ENCODE peak calls at places on chromosome 20, in four cellular contexts. One of them, this sample, is unnamed.
A peak's percentile ranks its signal among the peaks of the same experiment; 100 is the strongest.

GRCh38 chr20:17935186-17935585 is 33.4 kb downstream of the SNX5 start:
- DNase-seq in IMR-90: peak; percentile 41
- DNase-seq in H1: no peak
- DNase-seq in K562: no peak
- DNase-seq in this sample: no peak

GRCh38 chr20:17971571-17972013 is 2.8 kb downstream of the MGME1 start:
- DNase-seq in K562: no peak
- DNase-seq in H1: no peak
- DNase-seq in IMR-90: peak; percentile 57
- DNase-seq in this sample: no peak

GRCh38 chr20:41392295-41392694 is 25.7 kb upstream of the EMILIN3 start:
- DNase-seq in K562: no peak
- DNase-seq in IMR-90: no peak
- DNase-seq in H1: no peak
- DNase-seq in this sample: no peak

GRCh38 chr20:51095755-51096509 is 73.0 kb upstream of the KCNG1 start:
- DNase-seq in K562: no peak
- DNase-seq in H1: no peak
- DNase-seq in IMR-90: no peak
- DNase-seq in this sample: no peak

GRCh38 chr20:2236266-2236665 is 59.5 kb upstream of the TGM3 start:
- DNase-seq in H1: no peak
- DNase-seq in IMR-90: peak; percentile 20
- DNase-seq in K562: peak; percentile 13
- DNase-seq in this sample: no peak

GRCh38 chr20:35558416-35558815 is 16.5 kb downstream of the ERGIC3 start:
- DNase-seq in IMR-90: no peak
- DNase-seq in K562: peak; percentile 10
- DNase-seq in H1: no peak
- DNase-seq in this sample: no peak

GRCh38 chr20:19889011-19889953 is 127.9 kb upstream of the NAA20 start:
- DNase-seq in H1: no peak
- DNase-seq in K562: no peak
- DNase-seq in IMR-90: peak; percentile 76
- DNase-seq in this sample: no peak

GRCh38 chr20:59042151-59042795 is at the start of gene PRELID3B:
- DNase-seq in K562: peak; percentile 74
- DNase-seq in H1: no peak
- DNase-seq in IMR-90: no peak
- DNase-seq in this sample: no peak

GRCh38 chr20:64025826-64026412 is 10.1 kb upstream of the C20orf204 start:
- DNase-seq in K562: no peak
- DNase-seq in IMR-90: no peak
- DNase-seq in H1: no peak
- DNase-seq in this sample: no peak

GRCh38 chr20:57769756-57770155 is 59.9 kb upstream of the PMEPA1 start:
- DNase-seq in H1: no peak
- DNase-seq in K562: no peak
- DNase-seq in IMR-90: no peak
- DNase-seq in this sample: no peak

GRCh38 chr20:41587956-41588355 is 30.2 kb downstream of the CHD6 start:
- DNase-seq in IMR-90: peak; percentile 69
- DNase-seq in K562: no peak
- DNase-seq in H1: no peak
- DNase-seq in this sample: no peak

GRCh38 chr20:34637245-34638185 is 39.4 kb downstream of the PIGU start:
- DNase-seq in H1: no peak
- DNase-seq in K562: no peak
- DNase-seq in IMR-90: peak; percentile 80
- DNase-seq in this sample: no peak

GRCh38 chr20:43322851-43323250 is 133.1 kb upstream of the PTPRT start:
- DNase-seq in IMR-90: peak; percentile 1
- DNase-seq in K562: peak; percentile 12
- DNase-seq in H1: no peak
- DNase-seq in this sample: no peak

GRCh38 chr20:13549451-13549850 is 89.3 kb downstream of the TASP1 start:
- DNase-seq in IMR-90: no peak
- DNase-seq in K562: no peak
- DNase-seq in H1: no peak
- DNase-seq in this sample: no peak

GRCh38 chr20:32006841-32007786 is 3.1 kb upstream of the CCM2L start:
- DNase-seq in H1: no peak
- DNase-seq in IMR-90: no peak
- DNase-seq in K562: no peak
- DNase-seq in this sample: no peak

GRCh38 chr20:13341737-13342393 is 120.8 kb downstream of the ISM1 start:
- DNase-seq in K562: no peak
- DNase-seq in IMR-90: no peak
- DNase-seq in H1: no peak
- DNase-seq in this sample: no peak

GRCh38 chr20:36055145-36055544 is 86.8 kb downstream of the CNBD2 start:
- DNase-seq in K562: no peak
- DNase-seq in IMR-90: no peak
- DNase-seq in H1: no peak
- DNase-seq in this sample: no peak

GRCh38 chr20:25336561-25337422 is 53.8 kb downstream of the ABHD12 start:
- DNase-seq in K562: no peak
- DNase-seq in IMR-90: peak; percentile 35
- DNase-seq in H1: peak; percentile 38
- DNase-seq in this sample: no peak

GRCh38 chr20:51318058-51318960 is 224.2 kb downstream of the NFATC2 start:
- DNase-seq in K562: peak; percentile 79
- DNase-seq in H1: peak; percentile 43
- DNase-seq in IMR-90: no peak
- DNase-seq in this sample: no peak

GRCh38 chr20:9302073-9302425 is 212.3 kb upstream of the LAMP5 start:
- DNase-seq in K562: no peak
- DNase-seq in IMR-90: no peak
- DNase-seq in H1: no peak
- DNase-seq in this sample: no peak

GRCh38 chr20:38875170-38875993 is 50.8 kb upstream of the FAM83D start:
- DNase-seq in IMR-90: no peak
- DNase-seq in H1: no peak
- DNase-seq in K562: no peak
- DNase-seq in this sample: peak; percentile 97

GRCh38 chr20:16488086-16488485 is 85.2 kb downstream of the KIF16B start:
- DNase-seq in IMR-90: no peak
- DNase-seq in H1: no peak
- DNase-seq in K562: no peak
- DNase-seq in this sample: no peak

GRCh38 chr20:61057313-61058171 is 194.5 kb upstream of the CDH4 start:
- DNase-seq in IMR-90: no peak
- DNase-seq in H1: no peak
- DNase-seq in K562: no peak
- DNase-seq in this sample: no peak

GRCh38 chr20:5786930-5787826 is 37.0 kb downstream of the SHLD1 start:
- DNase-seq in H1: no peak
- DNase-seq in K562: no peak
- DNase-seq in IMR-90: peak; percentile 64
- DNase-seq in this sample: no peak

GRCh38 chr20:2873747-2874041 is 413 bp downstream of the PTPRA start:
- DNase-seq in K562: peak; percentile 61
- DNase-seq in IMR-90: peak; percentile 28
- DNase-seq in H1: no peak
- DNase-seq in this sample: no peak

GRCh38 chr20:25296094-25297093 is 48.5 kb downstream of the PYGB start:
- DNase-seq in IMR-90: peak; percentile 24
- DNase-seq in K562: peak; percentile 54
- DNase-seq in H1: no peak
- DNase-seq in this sample: no peak

GRCh38 chr20:12311102-12311865 is 393.6 kb downstream of the BTBD3 start:
- DNase-seq in IMR-90: no peak
- DNase-seq in H1: no peak
- DNase-seq in K562: no peak
- DNase-seq in this sample: no peak

GRCh38 chr20:25195962-25196700 is 619 bp downstream of the ENTPD6 start:
- DNase-seq in K562: no peak
- DNase-seq in IMR-90: peak; percentile 5
- DNase-seq in H1: no peak
- DNase-seq in this sample: no peak

GRCh38 chr20:39222102-39222501 is 260.0 kb downstream of the DHX35 start:
- DNase-seq in H1: no peak
- DNase-seq in IMR-90: no peak
- DNase-seq in K562: no peak
- DNase-seq in this sample: no peak

GRCh38 chr20:19661717-19662637 is 96.1 kb upstream of the RIN2 start:
- DNase-seq in H1: peak; percentile 34
- DNase-seq in K562: peak; percentile 56
- DNase-seq in IMR-90: peak; percentile 71
- DNase-seq in this sample: no peak

GRCh38 chr20:32594204-32594603 is 9.1 kb upstream of the NOL4L start:
- DNase-seq in H1: no peak
- DNase-seq in K562: no peak
- DNase-seq in IMR-90: no peak
- DNase-seq in this sample: no peak

GRCh38 chr20:3924304-3925112 is 35.3 kb downstream of the PANK2 start:
- DNase-seq in H1: no peak
- DNase-seq in K562: no peak
- DNase-seq in IMR-90: no peak
- DNase-seq in this sample: no peak

GRCh38 chr20:4476903-4477302 is 244.8 kb upstream of the PRND start:
- DNase-seq in K562: no peak
- DNase-seq in IMR-90: no peak
- DNase-seq in H1: no peak
- DNase-seq in this sample: no peak

GRCh38 chr20:50464026-50464724 is 46.0 kb upstream of the PTPN1 start:
- DNase-seq in IMR-90: peak; percentile 49
- DNase-seq in K562: peak; percentile 72
- DNase-seq in H1: no peak
- DNase-seq in this sample: no peak

GRCh38 chr20:25084616-25085187 is 2.8 kb upstream of the VSX1 start:
- DNase-seq in K562: no peak
- DNase-seq in H1: no peak
- DNase-seq in IMR-90: no peak
- DNase-seq in this sample: no peak

GRCh38 chr20:4328541-4328940 is 313.2 kb upstream of the RNF24 start:
- DNase-seq in H1: no peak
- DNase-seq in K562: no peak
- DNase-seq in IMR-90: peak; percentile 5
- DNase-seq in this sample: no peak

GRCh38 chr20:62923669-62924566 is 2.4 kb downstream of the DIDO1 start:
- DNase-seq in H1: no peak
- DNase-seq in K562: no peak
- DNase-seq in IMR-90: no peak
- DNase-seq in this sample: no peak

GRCh38 chr20:62925420-62926228 is 681 bp downstream of the DIDO1 start:
- DNase-seq in H1: no peak
- DNase-seq in K562: no peak
- DNase-seq in IMR-90: peak; percentile 16
- DNase-seq in this sample: no peak

GRCh38 chr20:62922451-62922921 is 3.8 kb downstream of the DIDO1 start:
- DNase-seq in K562: no peak
- DNase-seq in H1: no peak
- DNase-seq in IMR-90: no peak
- DNase-seq in this sample: no peak

GRCh38 chr20:62926229-62927127 is at the start of gene DIDO1:
- DNase-seq in K562: peak; percentile 91
- DNase-seq in IMR-90: peak; percentile 77
- DNase-seq in H1: no peak
- DNase-seq in this sample: peak; percentile 56

GRCh38 chr20:62924567-62925419 is 1.5 kb downstream of the DIDO1 start:
- DNase-seq in K562: no peak
- DNase-seq in H1: no peak
- DNase-seq in IMR-90: peak; percentile 34
- DNase-seq in this sample: no peak
- TF ChIP-seq CHD1 in K562: no peak
- TF ChIP-seq CHD1 in H1: no peak
- TF ChIP-seq CHD1 in IMR-90: no peak
- TF ChIP-seq CHD1 in this sample: no peak

GRCh38 chr20:53643031-53643832 is 49.6 kb upstream of the ZNF217 start:
- DNase-seq in IMR-90: peak; percentile 80
- DNase-seq in H1: no peak
- DNase-seq in K562: peak; percentile 37
- DNase-seq in this sample: peak; percentile 92
- TF ChIP-seq CHD1 in IMR-90: no peak
- TF ChIP-seq CHD1 in H1: no peak
- TF ChIP-seq CHD1 in K562: no peak
- TF ChIP-seq CHD1 in this sample: no peak

GRCh38 chr20:44543345-44543744 is 21.5 kb upstream of the SERINC3 start:
- DNase-seq in K562: no peak
- DNase-seq in H1: no peak
- DNase-seq in IMR-90: no peak
- DNase-seq in this sample: no peak

GRCh38 chr20:44540834-44541233 is 19.0 kb upstream of the SERINC3 start:
- DNase-seq in H1: no peak
- DNase-seq in IMR-90: peak; percentile 86
- DNase-seq in K562: no peak
- DNase-seq in this sample: no peak

GRCh38 chr20:44544178-44544719 is 22.4 kb upstream of the SERINC3 start:
- DNase-seq in H1: no peak
- DNase-seq in K562: peak; percentile 54
- DNase-seq in IMR-90: no peak
- DNase-seq in this sample: no peak

GRCh38 chr20:44542902-44543301 is 21.0 kb upstream of the SERINC3 start:
- DNase-seq in H1: no peak
- DNase-seq in K562: no peak
- DNase-seq in IMR-90: no peak
- DNase-seq in this sample: no peak

DNA sequence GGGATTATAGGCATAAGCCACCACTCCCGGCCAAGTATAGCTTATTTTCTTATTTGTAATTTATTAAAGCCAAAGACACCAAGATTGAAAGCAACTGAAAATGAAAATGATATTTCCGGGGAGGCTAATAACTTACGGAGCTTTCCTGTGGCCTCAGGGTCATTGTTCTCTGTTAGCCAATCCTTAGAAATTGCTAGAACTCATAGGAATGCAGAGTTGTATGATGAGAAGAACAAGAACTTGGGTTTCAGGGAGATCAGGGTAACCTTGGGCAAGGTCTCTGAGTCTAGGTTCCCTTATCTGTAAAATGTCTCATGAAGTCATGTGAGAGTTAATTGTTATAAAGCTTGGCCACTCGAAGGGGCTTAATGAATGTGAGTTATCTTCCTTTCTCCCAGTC is 20.1 kb upstream of the SERINC3 start:
- DNase-seq in H1: no peak
- DNase-seq in K562: no peak
- DNase-seq in IMR-90: no peak
- DNase-seq in this sample: no peak
- TF ChIP-seq CHD1 in H1: no peak
- TF ChIP-seq CHD1 in K562: no peak
- TF ChIP-seq CHD1 in IMR-90: no peak
- TF ChIP-seq CHD1 in this sample: no peak

GRCh38 chr20:20932156-20932555 is 174.0 kb downstream of the LINC00237 start:
- DNase-seq in H1: no peak
- DNase-seq in IMR-90: no peak
- DNase-seq in K562: no peak
- DNase-seq in this sample: no peak

GRCh38 chr20:20930500-20930899 is 175.7 kb downstream of the LINC00237 start:
- DNase-seq in IMR-90: no peak
- DNase-seq in K562: no peak
- DNase-seq in H1: no peak
- DNase-seq in this sample: no peak

GRCh38 chr20:20931024-20931423 is 175.1 kb downstream of the LINC00237 start:
- DNase-seq in H1: no peak
- DNase-seq in IMR-90: no peak
- DNase-seq in K562: no peak
- DNase-seq in this sample: no peak

GRCh38 chr20:20931632-20932031 is 174.5 kb downstream of the LINC00237 start:
- DNase-seq in IMR-90: no peak
- DNase-seq in H1: no peak
- DNase-seq in K562: no peak
- DNase-seq in this sample: no peak

GRCh38 chr20:20926222-20926905 is 179.8 kb downstream of the LINC00237 start:
- DNase-seq in IMR-90: no peak
- DNase-seq in H1: no peak
- DNase-seq in K562: no peak
- DNase-seq in this sample: no peak
- TF ChIP-seq CHD1 in IMR-90: no peak
- TF ChIP-seq CHD1 in H1: no peak
- TF ChIP-seq CHD1 in K562: no peak
- TF ChIP-seq CHD1 in this sample: no peak

This sample was measured in GM12878.